ENCODE peak calls at places on chromosome 4, in eight cellular contexts. One of them, this sample, is unnamed.

GRCh38 chr4:52714597-52715254 is 36.5 kb downstream of the ERVMER34-1 start:
- DNase-seq in lower lobe of right lung: no peak
- DNase-seq in foreskin keratinocyte: no peak
- DNase-seq in epithelial cell of esophagus: no peak
- DNase-seq in HuH-7.5: no peak
- DNase-seq in AG08396: no peak
- DNase-seq in OCI-LY7: peak; percentile 37
- DNase-seq in neural crest cell: no peak
- DNase-seq in this sample: no peak

GRCh38 chr4:87071401-87071800 is 136.6 kb downstream of the AFF1 start:
- DNase-seq in lower lobe of right lung: no peak
- DNase-seq in foreskin keratinocyte: no peak
- DNase-seq in epithelial cell of esophagus: no peak
- DNase-seq in HuH-7.5: no peak
- DNase-seq in AG08396: no peak
- DNase-seq in OCI-LY7: no peak
- DNase-seq in neural crest cell: no peak
- DNase-seq in this sample: no peak

GRCh38 chr4:169115897-169116254 is 105.8 kb upstream of the CBR4 start:
- DNase-seq in lower lobe of right lung: peak; percentile 49
- DNase-seq in foreskin keratinocyte: peak; percentile 100
- DNase-seq in epithelial cell of esophagus: peak; percentile 99
- DNase-seq in HuH-7.5: no peak
- DNase-seq in AG08396: peak; percentile 80
- DNase-seq in OCI-LY7: no peak
- DNase-seq in neural crest cell: no peak
- DNase-seq in this sample: peak; percentile 99

GRCh38 chr4:109590841-109591357 is 30.9 kb downstream of the MCUB start:
- DNase-seq in lower lobe of right lung: no peak
- DNase-seq in foreskin keratinocyte: peak; percentile 18
- DNase-seq in epithelial cell of esophagus: peak; percentile 17
- DNase-seq in HuH-7.5: no peak
- DNase-seq in AG08396: no peak
- DNase-seq in OCI-LY7: peak; percentile 49
- DNase-seq in neural crest cell: no peak
- DNase-seq in this sample: no peak

GRCh38 chr4:79232555-79232954 is 93.3 kb downstream of the NAA11 start:
- DNase-seq in lower lobe of right lung: no peak
- DNase-seq in foreskin keratinocyte: no peak
- DNase-seq in epithelial cell of esophagus: peak; percentile 13
- DNase-seq in HuH-7.5: no peak
- DNase-seq in AG08396: no peak
- DNase-seq in OCI-LY7: no peak
- DNase-seq in neural crest cell: no peak
- DNase-seq in this sample: no peak

GRCh38 chr4:149371021-149371420 is 444.6 kb downstream of the IQCM start:
- DNase-seq in lower lobe of right lung: no peak
- DNase-seq in foreskin keratinocyte: peak; percentile 20
- DNase-seq in epithelial cell of esophagus: peak; percentile 83
- DNase-seq in HuH-7.5: peak; percentile 8
- DNase-seq in AG08396: peak; percentile 51
- DNase-seq in OCI-LY7: peak; percentile 45
- DNase-seq in neural crest cell: no peak
- DNase-seq in this sample: peak; percentile 24

GRCh38 chr4:99166544-99166943 is 22.4 kb upstream of the ADH4 start:
- DNase-seq in lower lobe of right lung: no peak
- DNase-seq in foreskin keratinocyte: no peak
- DNase-seq in epithelial cell of esophagus: no peak
- DNase-seq in HuH-7.5: no peak
- DNase-seq in AG08396: no peak
- DNase-seq in OCI-LY7: no peak
- DNase-seq in neural crest cell: no peak
- DNase-seq in this sample: no peak

GRCh38 chr4:149595500-149595899 is 220.1 kb downstream of the IQCM start:
- DNase-seq in lower lobe of right lung: no peak
- DNase-seq in foreskin keratinocyte: no peak
- DNase-seq in epithelial cell of esophagus: no peak
- DNase-seq in HuH-7.5: no peak
- DNase-seq in AG08396: no peak
- DNase-seq in OCI-LY7: no peak
- DNase-seq in neural crest cell: no peak
- DNase-seq in this sample: no peak

GRCh38 chr4:88752754-88753153 is 55.1 kb upstream of the NAP1L5 start:
- DNase-seq in lower lobe of right lung: no peak
- DNase-seq in foreskin keratinocyte: no peak
- DNase-seq in epithelial cell of esophagus: no peak
- DNase-seq in HuH-7.5: no peak
- DNase-seq in AG08396: no peak
- DNase-seq in OCI-LY7: no peak
- DNase-seq in neural crest cell: no peak
- DNase-seq in this sample: no peak

This sample was measured in epithelial cell of prostate.